ENCODE peak calls at places on chromosomes 4 and X, in ten cellular contexts. W, X, M, V, S, U, C, T, N and R are unnamed samples.

GRCh38 chrX:12779534-12779933 is 11.7 kb upstream of the PRPS2 start:
- DNase-seq in W (no peak), X (no peak), M (peak; percentile 53), V (no peak), S (no peak), U (no peak), C (no peak), T (no peak), N (no peak), R (no peak)

GRCh38 chr4:3721627-3722026 is 44.6 kb upstream of the ADRA2C start:
- DNase-seq in W (no peak), X (peak; percentile 16), M (no peak), V (no peak), S (no peak), U (no peak), C (no peak), T (no peak), N (no peak), R (no peak)

GRCh38 chrX:46036508-46036907 is 508.7 kb downstream of the ZNF674 start:
- DNase-seq in W (no peak), X (no peak), M (no peak), V (no peak), S (no peak), U (no peak), C (no peak), T (no peak), N (no peak), R (no peak)

GRCh38 chr4:7360802-7361201 is 73.9 kb downstream of the PSAPL1 start:
- DNase-seq in W (no peak), X (no peak), M (no peak), V (no peak), S (no peak), U (no peak), C (no peak), T (no peak), N (no peak), R (no peak)

GRCh38 chr4:140158234-140159030 is 4.4 kb upstream of the MAML3 start:
- DNase-seq in W (no peak), X (no peak), M (no peak), V (no peak), S (no peak), U (no peak), C (no peak), T (no peak), N (no peak), R (no peak)

GRCh38 chrX:54920610-54921426 is at the start of gene TRO:
- DNase-seq in W (no peak), X (peak; percentile 22), M (peak; percentile 8), V (peak; percentile 30), S (no peak), U (no peak), C (no peak), T (no peak), N (peak; percentile 39), R (no peak)

GRCh38 chr4:6504900-6505496 is 32.6 kb upstream of the PPP2R2C start:
- DNase-seq in W (no peak), X (no peak), M (no peak), V (no peak), S (no peak), U (no peak), C (no peak), T (no peak), N (no peak), R (no peak)

GRCh38 chr4:100076753-100077152 is 113.5 kb downstream of the DDIT4L start:
- DNase-seq in W (no peak), X (no peak), M (peak; percentile 76), V (no peak), S (no peak), U (no peak), C (no peak), T (no peak), N (no peak), R (no peak)

GRCh38 chrX:11908371-11908770 is 150.3 kb downstream of the MSL3 start:
- DNase-seq in W (peak; percentile 8), X (no peak), M (peak; percentile 40), V (peak; percentile 20), S (no peak), U (peak; percentile 2), C (no peak), T (no peak), N (peak; percentile 49), R (no peak)

GRCh38 chr4:22190855-22191254 is 242.3 kb upstream of the KCNIP4 start:
- DNase-seq in W (no peak), X (no peak), M (peak; percentile 94), V (no peak), S (no peak), U (no peak), C (peak; percentile 13), T (no peak), N (peak; percentile 4), R (no peak)

GRCh38 chr4:17316566-17316965 is 195.3 kb downstream of the QDPR start:
- DNase-seq in W (no peak), X (no peak), M (no peak), V (no peak), S (no peak), U (no peak), C (no peak), T (no peak), N (no peak), R (no peak)

GRCh38 chr4:153467154-153467896 is 1.2 kb downstream of the TMEM131L start:
- DNase-seq in W (peak; percentile 94), X (no peak), M (peak; percentile 25), V (peak; percentile 35), S (no peak), U (peak; percentile 58), C (no peak), T (no peak), N (peak; percentile 20), R (peak; percentile 82)

GRCh38 chr4:127920521-127920920 is 39.8 kb downstream of the PLK4 start:
- DNase-seq in W (no peak), X (no peak), M (no peak), V (no peak), S (no peak), U (no peak), C (no peak), T (no peak), N (no peak), R (no peak)

GRCh38 chr4:149031399-149031798 is 589.2 kb upstream of the NR3C2 start:
- DNase-seq in W (no peak), X (no peak), M (peak; percentile 15), V (no peak), S (no peak), U (no peak), C (no peak), T (no peak), N (peak; percentile 52), R (no peak)

GRCh38 chrX:34300871-34301270 is 168.8 kb upstream of the FAM47A start:
- DNase-seq in W (no peak), X (no peak), M (peak; percentile 36), V (peak; percentile 29), S (no peak), U (no peak), C (peak; percentile 5), T (peak; percentile 15), N (peak; percentile 60), R (no peak)

GRCh38 chr4:68460085-68460484 is 12.8 kb downstream of the TMPRSS11E start:
- DNase-seq in W (no peak), X (no peak), M (no peak), V (no peak), S (no peak), U (no peak), C (no peak), T (no peak), N (no peak), R (no peak)

GRCh38 chrX:7925867-7926472 is 1.2 kb downstream of the PNPLA4 start:
- DNase-seq in W (peak; percentile 43), X (peak; percentile 15), M (peak; percentile 64), V (peak; percentile 32), S (peak; percentile 4), U (peak; percentile 56), C (peak; percentile 70), T (peak; percentile 20), N (peak; percentile 83), R (peak; percentile 79)

GRCh38 chr4:133402616-133403015 is 253.5 kb downstream of the PCDH10 start:
- DNase-seq in W (no peak), X (no peak), M (peak; percentile 22), V (no peak), S (no peak), U (no peak), C (no peak), T (no peak), N (no peak), R (no peak)

GRCh38 chr4:185134176-185134869 is 8.7 kb upstream of the SLC25A4 start:
- DNase-seq in W (peak; percentile 59), X (no peak), M (peak; percentile 43), V (peak; percentile 21), S (no peak), U (no peak), C (peak; percentile 76), T (no peak), N (peak; percentile 63), R (no peak)

GRCh38 chrX:50971390-50971789 is 60.9 kb downstream of the BMP15 start:
- DNase-seq in W (no peak), X (no peak), M (peak; percentile 44), V (no peak), S (no peak), U (no peak), C (no peak), T (no peak), N (no peak), R (no peak)

GRCh38 chr4:70958681-70959080 is 34.8 kb upstream of the DCK start:
- DNase-seq in W (no peak), X (no peak), M (peak; percentile 68), V (no peak), S (peak; percentile 79), U (no peak), C (peak; percentile 62), T (no peak), N (no peak), R (no peak)

GRCh38 chrX:142054094-142054493 is 150.4 kb downstream of the MAGEC1 start:
- DNase-seq in W (no peak), X (no peak), M (no peak), V (no peak), S (no peak), U (no peak), C (no peak), T (no peak), N (no peak), R (no peak)

GRCh38 chr4:25330905-25331816 is 18.6 kb downstream of the ZCCHC4 start:
- DNase-seq in W (no peak), X (no peak), M (no peak), V (no peak), S (no peak), U (peak; percentile 5), C (no peak), T (no peak), N (no peak), R (no peak)

GRCh38 chrX:24178441-24178840 is 28.9 kb downstream of the ZFX start:
- DNase-seq in W (no peak), X (no peak), M (no peak), V (no peak), S (no peak), U (no peak), C (no peak), T (no peak), N (no peak), R (no peak)

GRCh38 chr4:38136604-38137003 is 176.4 kb downstream of the PTTG2 start:
- DNase-seq in W (no peak), X (no peak), M (no peak), V (no peak), S (no peak), U (no peak), C (no peak), T (no peak), N (no peak), R (no peak)

GRCh38 chr4:181564616-181565015 is 678.6 kb upstream of the TENM3 start:
- DNase-seq in W (no peak), X (no peak), M (peak; percentile 51), V (no peak), S (no peak), U (no peak), C (no peak), T (no peak), N (no peak), R (no peak)

GRCh38 chrX:24241822-24242648 is 71.8 kb downstream of the SUPT20HL2 start:
- DNase-seq in W (peak; percentile 34), X (no peak), M (peak; percentile 55), V (peak; percentile 67), S (no peak), U (no peak), C (peak; percentile 16), T (no peak), N (peak; percentile 80), R (no peak)

GRCh38 chr4:31667701-31668100 is 947.5 kb downstream of the PCDH7 start:
- DNase-seq in W (no peak), X (no peak), M (no peak), V (no peak), S (no peak), U (no peak), C (no peak), T (no peak), N (no peak), R (no peak)